ENCODE peak calls at places on chromosomes 4 and X, in five cellular contexts. N is tibial nerve, V is astrocyte of the spinal cord, T is BE2C, F is endodermal cell. I is an unnamed sample.

GRCh38 chrX:56797966-56798711 is 69.1 kb downstream of the NBDY start:
- DNase-seq in N (no peak), V (no peak), T (peak), F (peak), I (no peak)

GRCh38 chr4:75881476-75881875 is 20.8 kb downstream of the PPEF2 start:
- DNase-seq in T (no peak), F (no peak), V (no peak), N (no peak), I (no peak)

GRCh38 chr4:152456609-152457008 is 79.3 kb downstream of the FBXW7 start:
- DNase-seq in F (no peak), T (no peak), V (no peak), N (no peak), I (no peak)

GRCh38 chr4:67680568-67681222 is 20.3 kb downstream of the UBA6 start:
- DNase-seq in V (peak), T (no peak), F (no peak), N (no peak), I (no peak)

GRCh38 chrX:9708923-9709553 is 56.6 kb downstream of the GPR143 start:
- DNase-seq in V (peak), F (peak), T (peak), N (peak), I (peak)

GRCh38 chrX:68841251-68842049 is 12.6 kb downstream of the EFNB1 start:
- DNase-seq in F (no peak), V (no peak), N (no peak), T (no peak), I (no peak)

GRCh38 chr4:82493721-82494425 is 63.5 kb downstream of the ENOPH1 start:
- DNase-seq in N (no peak), T (no peak), F (no peak), V (peak), I (no peak)

GRCh38 chrX:574355-574754 is 56.2 kb upstream of the SHOX start:
- DNase-seq in T (no peak), N (no peak), F (no peak), V (no peak), I (no peak)

GRCh38 chrX:78710146-78710545 is 37.4 kb upstream of the LPAR4 start:
- DNase-seq in V (peak), T (no peak), F (no peak), N (no peak), I (no peak)

GRCh38 chrX:13432376-13432775 is 112.5 kb upstream of the ATXN3L start:
- DNase-seq in N (peak), V (peak), F (no peak), T (no peak), I (no peak)

GRCh38 chrX:3589474-3589873 is 124.0 kb downstream of the PRKX start:
- DNase-seq in V (no peak), N (no peak), T (no peak), F (no peak), I (no peak)

GRCh38 chrX:104288961-104289360 is 34.2 kb upstream of the ESX1 start:
- DNase-seq in F (no peak), V (no peak), N (no peak), T (no peak), I (no peak)

GRCh38 chrX:17596051-17596450 is 141.2 kb upstream of the SCML1 start:
- DNase-seq in T (no peak), F (no peak), N (no peak), V (no peak), I (no peak)

GRCh38 chrX:19579485-19579884 is 64.2 kb upstream of the MAP3K15 start:
- DNase-seq in T (no peak), N (no peak), V (peak), F (no peak), I (no peak)

GRCh38 chrX:13968198-13968597 is 61.5 kb downstream of the GEMIN8 start:
- DNase-seq in F (no peak), T (no peak), V (no peak), N (no peak), I (no peak)

GRCh38 chr4:42671431-42672194 is 14.7 kb upstream of the ATP8A1 start:
- DNase-seq in F (no peak), V (no peak), N (no peak), T (no peak), I (no peak)

DNA sequence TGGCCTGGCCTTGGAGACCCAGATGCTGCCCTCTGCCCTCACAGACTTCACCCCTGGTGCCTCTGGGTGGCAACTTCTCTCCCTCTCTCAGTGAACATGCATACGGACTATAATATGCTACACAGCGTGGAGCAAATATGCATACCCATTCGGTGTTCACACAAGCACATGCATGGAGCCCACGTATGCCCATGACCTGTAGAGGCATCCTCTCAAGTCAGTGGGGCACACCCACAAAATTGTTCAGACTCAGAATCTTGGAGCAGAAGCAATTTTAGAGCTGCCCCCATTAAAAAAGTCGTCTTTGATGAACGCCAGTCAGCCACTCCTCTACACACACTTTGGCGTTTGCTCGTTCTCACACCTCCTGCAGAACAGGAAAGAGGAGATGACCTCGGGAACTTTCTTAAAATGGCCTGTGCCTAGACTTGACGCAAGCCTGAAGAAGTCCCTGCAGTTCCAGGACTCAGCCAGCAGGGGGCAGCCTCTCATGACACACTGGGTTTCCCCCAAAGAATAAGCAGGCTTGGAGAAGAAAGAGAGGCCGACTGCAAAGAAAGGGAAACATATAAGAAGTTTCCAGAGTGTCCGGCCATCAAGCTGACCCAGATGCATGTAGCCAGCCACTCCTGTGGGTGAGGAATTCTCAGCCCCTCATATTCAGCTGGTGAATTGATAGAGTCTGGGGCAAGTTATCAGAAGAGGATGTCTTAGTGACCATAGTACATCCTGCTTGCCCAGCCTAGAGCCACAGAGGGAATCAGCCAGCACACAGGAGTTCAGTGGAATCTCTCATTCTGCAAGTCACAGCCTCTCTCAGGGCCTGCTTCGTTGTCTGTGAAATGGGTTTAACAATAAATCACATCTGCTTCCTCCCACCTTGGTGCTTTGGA is 17.3 kb downstream of the APLN start:
- DNase-seq in N (peak), F (peak), T (peak), V (peak), I (peak)
- TF ChIP-seq CTCF in N (peak), F (peak), T (peak), V (peak), I (peak)

GRCh38 chrX:154605566-154605965 is 13.5 kb downstream of the CTAG1B start:
- DNase-seq in F (no peak), V (no peak), N (no peak), T (no peak), I (no peak)
- TF ChIP-seq CTCF in F (no peak), V (no peak), N (no peak), T (no peak), I (no peak)

GRCh38 chrX:40573763-40574162 is 7.0 kb upstream of the ATP6AP2 start:
- DNase-seq in N (no peak), T (peak), F (peak), V (no peak), I (no peak)
- TF ChIP-seq CTCF in N (no peak), T (peak), F (peak), V (peak), I (peak)

DNA sequence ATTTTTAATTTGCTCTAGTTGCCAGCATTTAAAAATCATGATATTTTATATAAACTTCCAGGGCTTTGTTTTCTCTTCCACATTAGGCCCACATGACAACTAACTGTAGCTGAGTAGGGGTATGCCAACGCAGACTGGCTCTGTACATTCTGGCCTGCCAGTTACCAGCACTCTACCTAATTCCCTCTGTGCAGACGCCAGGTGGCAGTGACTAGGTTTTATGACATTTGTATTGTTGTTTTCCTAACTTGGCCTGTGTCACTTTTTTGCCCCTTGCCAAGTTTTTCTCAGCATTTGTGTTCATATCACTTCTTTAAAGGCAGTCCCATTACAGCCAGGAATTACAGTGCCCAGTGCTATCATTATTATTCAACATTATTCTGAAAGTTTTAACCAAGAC is 347.5 kb downstream of the NKX6-1 start:
- DNase-seq in F (no peak), V (no peak), N (no peak), T (peak), I (no peak)
- TF ChIP-seq CTCF in F (no peak), V (no peak), N (no peak), T (peak), I (no peak)

GRCh38 chr4:16641971-16642370 is 256.5 kb downstream of the LDB2 start:
- DNase-seq in N (no peak), T (no peak), F (no peak), V (no peak), I (no peak)

GRCh38 chr4:16643852-16644251 is 254.6 kb downstream of the LDB2 start:
- DNase-seq in T (no peak), V (no peak), F (no peak), N (no peak), I (no peak)

GRCh38 chr4:16636911-16637630 is 261.4 kb downstream of the LDB2 start:
- DNase-seq in T (no peak), N (no peak), V (peak), F (no peak), I (no peak)

GRCh38 chr4:16646459-16646858 is 252.0 kb downstream of the LDB2 start:
- DNase-seq in T (no peak), N (no peak), F (no peak), V (no peak), I (no peak)

DNA sequence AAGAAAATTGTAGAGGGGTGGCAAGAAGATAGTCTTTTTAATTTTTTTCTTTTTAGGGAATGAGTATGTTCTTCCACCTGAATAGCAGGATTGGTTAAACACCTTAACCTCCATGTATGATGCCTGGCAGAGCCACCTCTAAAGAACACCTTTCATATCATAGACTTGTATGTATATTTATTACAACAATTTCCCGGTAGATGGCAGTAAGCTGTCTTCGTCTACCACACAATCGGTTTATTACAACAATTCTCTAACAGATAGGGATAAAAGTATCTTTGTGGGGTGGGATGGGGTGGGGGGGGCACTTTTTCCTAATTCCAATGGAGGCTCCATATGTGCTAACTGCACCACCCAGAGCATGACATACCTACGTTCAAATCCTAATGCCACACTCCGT is 255.5 kb downstream of the LDB2 start:
- DNase-seq in T (no peak), F (no peak), N (no peak), V (no peak), I (no peak)
- TF ChIP-seq CTCF in T (peak), F (no peak), N (no peak), V (no peak), I (no peak)

GRCh38 chrX:119695535-119696050 is 2.6 kb upstream of the SEPTIN6 start:
- DNase-seq in T (no peak), N (no peak), F (no peak), V (no peak), I (no peak)

GRCh38 chrX:119696251-119696890 is 3.4 kb upstream of the SEPTIN6 start:
- DNase-seq in V (no peak), F (no peak), N (no peak), T (no peak), I (no peak)

GRCh38 chrX:119693996-119694451 is 1.1 kb upstream of the SEPTIN6 start:
- DNase-seq in F (peak), V (no peak), T (no peak), N (no peak), I (no peak)

GRCh38 chrX:119693032-119693995 is at the start of gene SEPTIN6:
- DNase-seq in T (peak), F (peak), V (peak), N (peak), I (peak)

DNA sequence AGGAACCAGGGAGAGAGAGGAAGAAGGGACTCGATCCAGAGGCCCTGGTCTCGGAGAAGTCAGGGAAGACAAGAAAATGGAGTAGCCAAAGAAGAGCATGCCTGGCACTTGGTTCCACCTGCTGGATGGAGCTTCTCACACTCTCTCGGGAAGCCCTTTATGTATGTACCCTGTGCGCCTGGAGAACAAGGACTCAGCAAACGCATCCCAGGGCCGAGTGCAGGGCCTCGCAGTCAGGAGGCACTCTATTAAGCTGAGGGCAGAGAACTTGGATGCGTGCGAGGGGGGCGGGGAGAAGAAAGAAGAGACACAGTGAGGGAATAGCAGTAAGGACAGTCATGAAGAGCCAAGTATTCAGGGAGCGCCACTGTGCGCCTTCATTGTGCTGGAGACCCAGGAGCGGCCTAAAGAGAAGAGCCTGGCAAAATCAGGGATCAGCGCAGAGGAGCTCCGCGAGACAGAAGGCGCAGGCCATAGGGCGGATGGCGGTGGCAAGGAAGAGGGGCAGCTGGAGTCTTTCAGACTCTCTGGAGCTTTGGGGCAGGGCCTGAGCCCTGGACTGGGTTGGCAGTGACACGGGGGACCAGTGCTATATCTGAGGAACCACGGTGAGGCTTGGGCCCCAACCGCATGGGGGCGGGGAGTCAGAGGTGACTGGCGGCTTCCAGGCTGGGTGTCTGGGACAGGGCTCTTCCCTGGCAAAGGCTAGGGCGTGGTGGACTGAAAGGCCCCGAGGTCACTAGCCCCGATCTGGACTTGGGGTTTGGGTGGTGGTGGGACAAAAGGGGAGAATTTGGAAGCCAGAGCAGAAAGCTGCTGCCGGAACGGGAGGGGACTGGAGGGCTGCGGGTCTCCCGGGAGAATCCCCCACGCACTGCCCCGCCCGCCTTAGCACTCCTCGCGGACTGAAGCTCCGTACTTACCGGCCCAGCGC is 1.9 kb upstream of the SEPTIN6 start:
- DNase-seq in T (no peak), V (no peak), F (peak), N (no peak), I (no peak)
- TF ChIP-seq CTCF in T (peak), V (no peak), F (peak), N (no peak), I (no peak)